ENCODE peak calls at places on chromosome 3, in eight cellular contexts. G, A, H, U, I, C, Y and S are unnamed samples.

GRCh38 chr3:128462341-128462910 is 4.3 kb downstream of the DNAJB8 start:
- DNase-seq in I (no peak), U (no peak), Y (no peak), C (no peak), A (no peak), H (no peak), G (no peak), S (no peak)

GRCh38 chr3:61875073-61875472 is 313.7 kb downstream of the PTPRG start:
- DNase-seq in A (no peak), C (no peak), I (no peak), Y (no peak), H (peak; percentile 62), G (no peak), U (no peak), S (no peak)

GRCh38 chr3:16079519-16079918 is 95.0 kb upstream of the GALNT15 start:
- DNase-seq in Y (no peak), H (peak; percentile 58), I (no peak), U (no peak), A (no peak), G (no peak), C (no peak), S (no peak)

GRCh38 chr3:101806491-101806890 is 27.5 kb downstream of the NXPE3 start:
- DNase-seq in U (no peak), C (no peak), A (no peak), G (no peak), I (no peak), Y (no peak), H (no peak), S (no peak)

GRCh38 chr3:69411331-69411730 is 25.4 kb upstream of the FRMD4B start:
- DNase-seq in G (no peak), U (no peak), A (peak; percentile 39), H (peak; percentile 14), I (no peak), C (no peak), Y (no peak), S (no peak)

GRCh38 chr3:188605231-188605630 is 451.3 kb downstream of the LPP start:
- DNase-seq in I (no peak), C (no peak), U (no peak), H (no peak), Y (no peak), A (no peak), G (no peak), S (no peak)

GRCh38 chr3:159928692-159929091 is 59.9 kb upstream of the IL12A start:
- DNase-seq in Y (no peak), I (no peak), A (peak; percentile 79), H (peak; percentile 98), C (no peak), U (no peak), G (no peak), S (no peak)

GRCh38 chr3:135491478-135491877 is 474.1 kb upstream of the PPP2R3A start:
- DNase-seq in Y (no peak), C (no peak), G (peak; percentile 49), H (no peak), U (no peak), I (no peak), A (no peak), S (no peak)

GRCh38 chr3:128425846-128426127 is 40.9 kb downstream of the DNAJB8 start:
- DNase-seq in U (no peak), H (no peak), I (no peak), G (no peak), C (no peak), A (no peak), Y (no peak), S (no peak)

GRCh38 chr3:122005033-122005565 is 16.9 kb downstream of the ILDR1 start:
- DNase-seq in Y (no peak), G (no peak), U (no peak), I (no peak), C (no peak), A (no peak), H (no peak), S (no peak)

GRCh38 chr3:83928391-83928790 is 1030.4 kb upstream of the CADM2 start:
- DNase-seq in H (no peak), I (no peak), U (no peak), Y (no peak), G (peak; percentile 13), A (no peak), C (peak; percentile 50), S (no peak)

GRCh38 chr3:172097585-172097984 is 58.2 kb downstream of the FNDC3B start:
- DNase-seq in Y (no peak), A (no peak), I (no peak), H (no peak), C (no peak), G (no peak), U (no peak), S (no peak)

GRCh38 chr3:49786357-49787181 is at the start of gene IP6K1:
- DNase-seq in I (peak; percentile 100), H (peak; percentile 100), Y (peak; percentile 100), G (peak; percentile 100), A (peak; percentile 100), U (peak; percentile 98), C (peak; percentile 99), S (peak; percentile 95)

GRCh38 chr3:31288641-31289100 is 244.1 kb upstream of the STT3B start:
- DNase-seq in I (no peak), C (peak; percentile 97), A (peak; percentile 28), G (no peak), H (peak; percentile 60), U (no peak), Y (no peak), S (no peak)

GRCh38 chr3:32176989-32177701 is 61.3 kb upstream of the CMTM8 start:
- DNase-seq in H (peak; percentile 37), I (no peak), A (peak; percentile 53), G (peak; percentile 22), U (peak; percentile 41), C (peak; percentile 68), Y (no peak), S (no peak)

GRCh38 chr3:193805448-193805847 is 212.4 kb downstream of the OPA1 start:
- DNase-seq in A (peak; percentile 69), I (no peak), Y (no peak), C (peak; percentile 63), U (peak; percentile 84), H (peak; percentile 80), G (peak; percentile 9), S (no peak)

GRCh38 chr3:100825574-100825973 is 116.3 kb downstream of the TFG start:
- DNase-seq in G (no peak), Y (no peak), I (no peak), A (no peak), U (no peak), C (no peak), H (no peak), S (no peak)

GRCh38 chr3:53496984-53497383 is 2.6 kb downstream of the CACNA1D start:
- DNase-seq in G (peak; percentile 24), I (no peak), C (no peak), H (no peak), U (no peak), A (no peak), Y (no peak), S (no peak)

GRCh38 chr3:38805004-38805403 is 11.0 kb downstream of the SCN10A start:
- DNase-seq in U (no peak), G (no peak), H (no peak), C (no peak), Y (no peak), A (no peak), I (no peak), S (no peak)

GRCh38 chr3:24145481-24145880 is 200.4 kb downstream of the NR1D2 start:
- DNase-seq in A (no peak), U (no peak), H (peak; percentile 9), I (no peak), G (no peak), Y (no peak), C (no peak), S (no peak)

GRCh38 chr3:21682231-21682630 is 68.8 kb downstream of the ZNF385D start:
- DNase-seq in G (no peak), C (no peak), I (no peak), Y (no peak), H (no peak), U (no peak), A (no peak), S (no peak)

GRCh38 chr3:151918253-151919029 is 45.0 kb downstream of the SUCNR1 start:
- DNase-seq in H (peak; percentile 75), I (no peak), C (peak; percentile 34), U (peak; percentile 40), Y (no peak), G (peak; percentile 45), A (peak; percentile 36), S (peak; percentile 91)

GRCh38 chr3:5021571-5022092 is 42.4 kb downstream of the BHLHE40 start:
- DNase-seq in A (no peak), U (no peak), I (no peak), G (no peak), Y (no peak), H (peak; percentile 83), C (peak; percentile 25), S (no peak)

GRCh38 chr3:112097378-112097777 is 11.2 kb downstream of the C3orf52 start:
- DNase-seq in G (no peak), H (peak; percentile 100), A (peak; percentile 79), Y (no peak), U (peak; percentile 53), I (no peak), C (peak; percentile 48), S (no peak)

GRCh38 chr3:5122741-5123706 is 932 bp downstream of the ARL8B start:
- DNase-seq in U (peak; percentile 2), G (peak; percentile 49), H (peak; percentile 67), Y (no peak), A (no peak), I (no peak), C (peak; percentile 54), S (no peak)

GRCh38 chr3:53614307-53614706 is 119.9 kb downstream of the CACNA1D start:
- DNase-seq in A (no peak), G (no peak), C (no peak), H (no peak), Y (no peak), U (no peak), I (no peak), S (no peak)

GRCh38 chr3:123765475-123766166 is 118.5 kb downstream of the MYLK start:
- DNase-seq in G (no peak), U (no peak), I (no peak), H (peak; percentile 42), A (no peak), Y (no peak), C (peak; percentile 52), S (no peak)

GRCh38 chr3:56981445-56982230 is 78.8 kb upstream of the SPATA12 start:
- DNase-seq in G (no peak), I (no peak), A (no peak), H (no peak), C (no peak), U (no peak), Y (no peak), S (no peak)

GRCh38 chr3:115245437-115245836 is 98.3 kb upstream of the ZBTB20 start:
- DNase-seq in G (no peak), A (peak; percentile 65), H (peak; percentile 97), C (no peak), I (no peak), Y (no peak), U (no peak), S (no peak)

GRCh38 chr3:43327184-43327950 is 41.0 kb downstream of the SNRK start:
- DNase-seq in U (no peak), H (no peak), G (no peak), Y (no peak), C (no peak), A (no peak), I (no peak), S (no peak)

GRCh38 chr3:104796556-104796955 is 570.2 kb upstream of the ALCAM start:
- DNase-seq in H (peak; percentile 76), I (no peak), Y (no peak), G (no peak), A (no peak), C (no peak), U (no peak), S (no peak)

GRCh38 chr3:151460774-151461450 is at the start of gene IGSF10:
- DNase-seq in U (no peak), G (no peak), A (peak; percentile 27), C (no peak), I (no peak), Y (no peak), H (no peak), S (no peak)

GRCh38 chr3:114903213-114903612 is 243.9 kb downstream of the ZBTB20 start:
- DNase-seq in G (no peak), H (peak; percentile 2), I (no peak), C (no peak), U (peak; percentile 75), Y (no peak), A (no peak), S (no peak)

GRCh38 chr3:139357899-139358298 is 14.1 kb downstream of the MRPS22 start:
- DNase-seq in I (no peak), Y (no peak), H (no peak), G (no peak), A (no peak), U (no peak), C (no peak), S (no peak)